ENCODE peak calls at places on chromosomes 7 and 10, in ten cellular contexts. T is stomach, S is left ventricle myocardium inferior, E is aorta, G is lower lobe of right lung, Y is cardiac muscle cell, O is left lung, P is AG04450, K is SJCRH30, A is thoracic aorta. U is an unnamed sample.

GRCh38 chr7:111041577-111041976 is 49.4 kb upstream of the LRRN3 start:
- DNase-seq in T (no peak), S (no peak), Y (peak; percentile 61), P (no peak), G (no peak), A (no peak), E (no peak), O (no peak), K (no peak), U (no peak)

GRCh38 chr7:102103027-102103372 is 183.7 kb upstream of the SH2B2 start:
- DNase-seq in K (no peak), O (no peak), E (no peak), Y (no peak), A (no peak), G (no peak), S (no peak), P (no peak), T (no peak), U (no peak)

GRCh38 chr10:47230482-47230881 is 69.5 kb upstream of the GDF10 start:
- DNase-seq in E (no peak), S (no peak), O (no peak), G (no peak), K (no peak), Y (no peak), A (no peak), P (no peak), T (peak; percentile 22), U (no peak)

GRCh38 chr7:130960208-130960988 is 226.4 kb upstream of the KLF14 start:
- DNase-seq in G (no peak), A (no peak), K (no peak), P (peak; percentile 96), O (no peak), E (no peak), S (no peak), T (no peak), Y (no peak), U (peak; percentile 59)

GRCh38 chr10:511101-511848 is 178.2 kb downstream of the DIP2C start:
- DNase-seq in A (peak; percentile 60), Y (peak; percentile 94), E (peak; percentile 95), K (peak; percentile 84), S (peak; percentile 90), P (peak; percentile 87), G (peak; percentile 93), O (peak; percentile 95), T (peak; percentile 95), U (peak; percentile 57)

GRCh38 chr10:77011823-77012566 is 625.6 kb downstream of the KCNMA1 start:
- DNase-seq in Y (no peak), K (no peak), A (no peak), P (no peak), E (no peak), G (no peak), O (no peak), S (no peak), T (no peak), U (no peak)

GRCh38 chr10:74896788-74897527 is 70.6 kb downstream of the KAT6B start:
- DNase-seq in K (no peak), Y (no peak), P (no peak), O (no peak), S (no peak), T (no peak), G (no peak), A (no peak), E (no peak), U (no peak)

GRCh38 chr7:66183700-66184099 is 21.4 kb upstream of the TPST1 start:
- DNase-seq in G (no peak), O (no peak), P (peak; percentile 76), E (no peak), K (no peak), S (no peak), Y (no peak), T (no peak), A (no peak), U (no peak)

GRCh38 chr7:100793806-100794660 is 33.3 kb downstream of the EPHB4 start:
- DNase-seq in O (no peak), P (no peak), E (no peak), Y (no peak), A (no peak), S (no peak), T (no peak), G (no peak), K (no peak), U (no peak)

DNA sequence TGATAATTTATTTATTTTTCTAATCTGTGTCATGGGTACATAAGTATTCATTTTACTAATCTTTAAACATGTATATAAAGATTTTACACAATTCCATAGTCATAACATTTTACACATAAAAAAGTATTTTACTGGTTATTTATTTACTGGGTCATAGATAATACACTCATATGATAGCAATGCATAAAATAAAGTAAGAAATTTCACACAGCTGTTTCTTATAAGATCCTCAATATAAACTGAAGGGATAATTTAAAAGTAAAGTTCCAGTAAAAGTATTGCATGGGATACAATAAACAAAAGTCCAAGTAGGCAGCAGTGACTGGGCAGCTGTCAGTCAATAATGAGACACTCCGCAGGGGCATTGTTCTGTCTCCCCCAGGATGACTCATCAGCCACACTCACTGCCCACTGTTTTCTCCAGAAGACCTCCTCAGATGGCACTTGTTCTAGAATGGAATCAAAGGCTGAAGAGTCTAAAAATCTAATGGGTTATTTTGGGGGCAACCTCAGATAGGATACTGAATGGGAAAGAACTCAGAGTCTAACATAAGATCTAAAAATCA is 32.7 kb downstream of the DPY19L1 start:
- DNase-seq in K (peak; percentile 16), S (no peak), A (no peak), P (no peak), Y (no peak), G (no peak), O (no peak), E (no peak), T (no peak), U (no peak)
- H3K27ac ChIP-seq in K (peak overlapping the region; percentile 32), S (no peak overlapping the region), A (peak overlapping the region; percentile 37), P (peak overlapping the region; percentile 47), Y (peak overlapping the region; percentile 53), G (no peak overlapping the region), O (peak overlapping the region; percentile 57), E (no peak overlapping the region), T (peak overlapping the region; percentile 46), U (no peak overlapping the region)

GRCh38 chr10:15201589-15202300 is 33.3 kb upstream of the NMT2 start:
- DNase-seq in K (peak; percentile 34), S (no peak), T (no peak), Y (no peak), G (no peak), A (no peak), P (no peak), O (no peak), E (no peak), U (no peak)

GRCh38 chr10:15202639-15203038 is 34.1 kb upstream of the NMT2 start:
- DNase-seq in Y (no peak), O (no peak), S (no peak), T (no peak), G (no peak), A (no peak), P (no peak), E (no peak), K (no peak), U (no peak)

GRCh38 chr10:15197276-15197675 is 28.8 kb upstream of the NMT2 start:
- DNase-seq in Y (no peak), E (no peak), K (no peak), G (no peak), T (no peak), P (no peak), A (no peak), S (no peak), O (no peak), U (no peak)

GRCh38 chr10:15197911-15198310 is 29.4 kb upstream of the NMT2 start:
- DNase-seq in A (no peak), P (no peak), S (no peak), O (no peak), T (no peak), Y (no peak), E (no peak), G (no peak), K (no peak), U (no peak)

GRCh38 chr10:15200626-15201025 is 32.1 kb upstream of the NMT2 start:
- DNase-seq in E (no peak), T (no peak), A (no peak), K (peak; percentile 35), Y (no peak), P (no peak), S (no peak), G (no peak), O (no peak), U (no peak)
- H3K4me3 ChIP-seq in E (no peak overlapping the region), T (no peak overlapping the region), A (no peak overlapping the region), K (no peak overlapping the region), Y (no peak overlapping the region), P (no peak overlapping the region), S (no peak overlapping the region), G (no peak overlapping the region), O (no peak overlapping the region), U (no peak overlapping the region)

DNA sequence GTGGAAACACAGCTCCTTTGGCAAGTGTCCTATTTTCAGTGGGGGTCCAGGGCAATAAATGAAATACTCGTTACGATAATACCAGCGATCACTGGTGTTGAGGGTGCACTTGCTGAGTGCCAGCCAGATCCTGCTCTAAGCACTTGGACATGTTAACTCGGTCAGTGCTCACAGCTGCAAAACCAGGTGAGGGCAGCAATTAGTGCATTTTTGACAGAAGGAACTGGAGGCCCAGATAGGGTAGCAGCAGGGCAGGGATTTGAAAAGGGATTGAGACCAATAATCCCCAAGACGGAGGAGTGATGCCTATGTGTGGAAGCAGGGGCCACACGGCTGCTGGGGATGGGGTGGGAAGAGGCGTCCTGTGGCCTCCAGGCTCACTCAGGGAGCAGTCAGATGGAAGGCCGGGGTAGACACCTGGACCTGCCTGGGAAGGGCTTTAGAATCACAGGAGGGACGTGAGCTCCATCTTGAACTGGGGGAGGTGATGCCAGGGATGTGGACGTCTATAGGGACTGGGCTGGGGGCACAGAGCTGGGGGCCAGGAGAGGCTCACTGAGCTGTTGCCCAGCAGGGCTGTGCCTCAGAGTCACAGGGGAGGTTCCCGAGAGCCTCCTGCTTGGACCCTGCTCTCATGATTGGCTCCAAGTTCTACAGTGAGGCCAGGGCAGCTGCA is 14.3 kb downstream of the PTPRE start:
- DNase-seq in P (no peak), T (no peak), Y (no peak), O (no peak), E (no peak), A (no peak), K (no peak), G (no peak), S (no peak), U (no peak)
- H3K27ac ChIP-seq in P (no peak overlapping the region), T (peak overlapping the region; percentile 27), Y (no peak overlapping the region), O (peak overlapping the region; percentile 83), E (no peak overlapping the region), A (peak overlapping the region; percentile 73), K (no peak overlapping the region), G (peak overlapping the region; percentile 63), S (peak overlapping the region; percentile 86), U (no peak overlapping the region)

DNA sequence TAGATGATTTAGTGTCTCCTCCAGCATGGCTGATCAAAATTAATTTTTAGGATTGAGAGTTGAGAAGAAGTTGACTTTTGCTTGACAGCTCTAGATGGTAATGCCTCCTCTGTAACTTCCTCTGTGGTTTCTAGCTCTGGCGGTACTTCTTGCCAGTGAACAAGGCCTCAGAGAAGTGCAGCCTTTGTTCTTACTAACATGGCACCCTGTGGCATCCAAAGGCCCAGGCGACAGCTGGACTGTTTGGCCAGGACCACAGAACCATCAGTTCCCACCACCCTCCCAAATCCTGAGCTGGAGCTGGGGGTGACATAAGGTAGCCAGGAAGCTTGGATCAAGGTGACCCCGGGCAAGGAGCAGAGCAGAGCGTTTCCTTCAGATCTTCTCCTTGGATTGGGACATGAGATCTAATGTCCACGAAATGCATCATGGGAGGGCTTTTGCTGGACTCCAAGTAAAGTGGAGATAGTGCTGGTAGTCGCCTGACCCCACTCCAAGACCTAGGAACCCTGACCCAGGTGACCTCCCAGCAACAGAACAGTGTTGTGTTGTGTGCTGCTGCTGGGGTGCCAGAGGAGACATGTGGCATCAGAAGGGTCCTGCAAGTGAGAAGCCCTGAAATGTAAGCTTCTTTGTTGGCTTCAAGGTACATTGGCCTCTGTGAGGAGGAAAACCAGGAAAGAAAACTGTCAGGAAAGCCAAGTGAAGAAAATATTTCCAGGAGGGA is 41.8 kb downstream of the APBB1IP start:
- DNase-seq in T (no peak), K (no peak), A (no peak), P (no peak), G (no peak), E (no peak), S (no peak), Y (no peak), O (no peak), U (peak; percentile 70)
- H3K4me3 ChIP-seq in T (no peak overlapping the region), K (no peak overlapping the region), A (no peak overlapping the region), P (no peak overlapping the region), G (no peak overlapping the region), E (no peak overlapping the region), S (no peak overlapping the region), Y (no peak overlapping the region), O (no peak overlapping the region), U (peak overlapping the region; percentile 27)